ENCODE peak calls at places on chromosomes 13 and 19, in eight cellular contexts. Q, S, O, X, F, W, N and T are unnamed samples.

GRCh38 chr19:40411125-40411842 is 1.9 kb downstream of the PRX start:
- DNase-seq in F (no peak), Q (no peak), O (no peak), S (no peak), X (no peak), W (no peak), N (no peak), T (no peak)

GRCh38 chr13:113656831-113657671 is 947 bp downstream of the ATP4B start:
- DNase-seq in Q (no peak), W (no peak), X (no peak), S (peak; percentile 5), N (peak; percentile 69), F (no peak), O (no peak), T (no peak)

GRCh38 chr13:28792992-28793391 is 27.1 kb upstream of the MTUS2 start:
- DNase-seq in F (no peak), S (no peak), O (no peak), X (peak; percentile 65), Q (no peak), N (no peak), W (no peak), T (no peak)

GRCh38 chr13:34546841-34547240 is 395.2 kb upstream of the NBEA start:
- DNase-seq in F (no peak), O (no peak), N (no peak), X (no peak), S (no peak), W (no peak), Q (no peak), T (no peak)

GRCh38 chr19:18160441-18160791 is 7.5 kb downstream of the PIK3R2 start:
- DNase-seq in N (no peak), O (no peak), W (no peak), F (no peak), Q (no peak), X (no peak), S (no peak), T (no peak)

GRCh38 chr19:42224940-42225717 is 5.0 kb downstream of the ZNF526 start:
- DNase-seq in S (no peak), Q (no peak), O (no peak), X (no peak), W (no peak), N (peak; percentile 74), F (no peak), T (no peak)

GRCh38 chr19:51272183-51272817 is 21.4 kb downstream of the SIGLECL1 start:
- DNase-seq in X (no peak), F (no peak), Q (no peak), N (no peak), W (peak; percentile 28), S (no peak), O (no peak), T (no peak)

GRCh38 chr19:46606681-46607440 is 5.7 kb downstream of the CALM3 start:
- DNase-seq in S (no peak), W (no peak), O (no peak), N (no peak), Q (no peak), F (no peak), X (no peak), T (no peak)

GRCh38 chr19:18333680-18334079 is 6.7 kb upstream of the PGPEP1 start:
- DNase-seq in X (no peak), W (no peak), S (no peak), F (peak; percentile 97), O (no peak), Q (no peak), N (no peak), T (no peak)

GRCh38 chr19:10271543-10272086 is 695 bp downstream of the ICAM1 start:
- DNase-seq in X (no peak), O (no peak), Q (no peak), S (no peak), N (no peak), F (peak; percentile 31), W (peak; percentile 80), T (no peak)

GRCh38 chr19:50969413-50969760 is at the start of gene KLK6:
- DNase-seq in Q (no peak), W (no peak), F (no peak), S (no peak), N (no peak), X (no peak), O (peak; percentile 18), T (no peak)

GRCh38 chr13:50230365-50230978 is 215.2 kb downstream of the KCNRG start:
- DNase-seq in F (no peak), S (no peak), Q (no peak), N (no peak), O (peak; percentile 63), X (peak; percentile 25), W (peak; percentile 86), T (no peak)

GRCh38 chr13:67515895-67516294 is 285.8 kb upstream of the PCDH9 start:
- DNase-seq in N (no peak), X (peak; percentile 94), Q (no peak), O (no peak), F (no peak), W (peak; percentile 63), S (no peak), T (no peak)

GRCh38 chr13:67134322-67135129 is 95.6 kb downstream of the PCDH9 start:
- DNase-seq in Q (no peak), O (no peak), X (peak; percentile 58), N (no peak), F (no peak), S (no peak), W (peak; percentile 48), T (no peak)

GRCh38 chr13:106602178-106602577 is 34.2 kb upstream of the ARGLU1 start:
- DNase-seq in S (peak; percentile 17), O (no peak), X (no peak), F (no peak), W (no peak), N (no peak), Q (no peak), T (no peak)

GRCh38 chr13:46572758-46573384 is 19.9 kb downstream of the LRCH1 start:
- DNase-seq in N (no peak), X (no peak), F (no peak), Q (no peak), S (no peak), O (no peak), W (no peak), T (no peak)

GRCh38 chr13:50923272-50923671 is 13.7 kb downstream of the RNASEH2B start:
- DNase-seq in O (no peak), S (no peak), F (no peak), X (no peak), Q (no peak), N (no peak), W (peak; percentile 21), T (no peak)

GRCh38 chr13:23996456-23996855 is 99.2 kb upstream of the C1QTNF9B start:
- DNase-seq in Q (no peak), O (no peak), N (no peak), S (no peak), W (no peak), X (no peak), F (peak; percentile 27), T (no peak)

GRCh38 chr19:33554821-33555220 is 33.2 kb upstream of the PEPD start:
- DNase-seq in W (no peak), X (no peak), S (no peak), F (no peak), O (no peak), Q (no peak), N (no peak), T (no peak)

GRCh38 chr19:17777840-17778620 is 16.9 kb upstream of the B3GNT3 start:
- DNase-seq in X (peak; percentile 16), W (peak; percentile 86), F (no peak), N (peak; percentile 93), O (peak; percentile 40), Q (no peak), S (peak; percentile 37), T (peak; percentile 71)

GRCh38 chr13:102317593-102317992 is 84.3 kb downstream of the FGF14 start:
- DNase-seq in W (peak; percentile 22), N (no peak), X (peak; percentile 5), O (no peak), F (no peak), Q (no peak), S (peak; percentile 31), T (no peak)

GRCh38 chr13:32255744-32256120 is 59.4 kb downstream of the ZAR1L start:
- DNase-seq in F (no peak), X (no peak), Q (no peak), W (no peak), O (peak; percentile 97), S (no peak), N (no peak), T (no peak)

GRCh38 chr19:47310819-47311218 is 1.2 kb downstream of the C5AR1 start:
- DNase-seq in F (peak; percentile 96), W (no peak), O (peak; percentile 36), Q (no peak), N (no peak), X (no peak), S (no peak), T (no peak)

GRCh38 chr13:60112771-60113170 is 51.0 kb downstream of the DIAPH3 start:
- DNase-seq in F (no peak), Q (no peak), X (peak; percentile 30), N (no peak), O (no peak), W (no peak), S (no peak), T (no peak)

GRCh38 chr13:112165712-112166111 is 98.8 kb downstream of the SOX1 start:
- DNase-seq in N (peak; percentile 36), X (no peak), Q (no peak), O (no peak), W (no peak), F (no peak), S (no peak), T (no peak)

GRCh38 chr19:49231389-49231788 is 73.8 kb downstream of the TRPM4 start:
- DNase-seq in O (no peak), X (no peak), N (no peak), Q (no peak), F (no peak), S (no peak), W (no peak), T (no peak)

GRCh38 chr13:98370806-98371553 is 193.9 kb upstream of the RNF113B start:
- DNase-seq in O (no peak), N (no peak), Q (no peak), W (no peak), F (no peak), X (peak; percentile 79), S (peak; percentile 54), T (no peak)

GRCh38 chr13:92838786-92839185 is 387.8 kb upstream of the GPC6 start:
- DNase-seq in W (no peak), Q (no peak), O (peak; percentile 4), X (peak; percentile 95), F (no peak), S (no peak), N (no peak), T (no peak)

GRCh38 chr19:29375429-29376093 is 150.2 kb upstream of the VSTM2B start:
- DNase-seq in O (no peak), W (no peak), Q (no peak), F (no peak), X (no peak), N (peak; percentile 61), S (no peak), T (no peak)

GRCh38 chr19:51724543-51724942 is 752 bp upstream of the HAS1 start:
- DNase-seq in X (no peak), S (no peak), W (no peak), F (no peak), O (no peak), N (peak; percentile 67), Q (no peak), T (no peak)

GRCh38 chr19:10096615-10096963 is 5.9 kb downstream of the ANGPTL6 start:
- DNase-seq in N (no peak), O (no peak), W (no peak), S (no peak), F (no peak), X (no peak), Q (no peak), T (no peak)

GRCh38 chr13:25840261-25840660 is 211.6 kb downstream of the SHISA2 start:
- DNase-seq in W (no peak), N (no peak), S (no peak), F (no peak), Q (no peak), O (no peak), X (peak; percentile 28), T (no peak)

GRCh38 chr19:40802300-40803169 is 3.5 kb downstream of the EGLN2 start:
- DNase-seq in N (peak; percentile 75), S (no peak), O (no peak), F (no peak), Q (no peak), W (no peak), X (no peak), T (no peak)

GRCh38 chr13:106028916-106029315 is 506.5 kb downstream of the EFNB2 start:
- DNase-seq in N (no peak), W (no peak), S (no peak), Q (no peak), O (no peak), F (no peak), X (peak; percentile 39), T (no peak)